ENCODE peak calls at places on chromosomes 4 and X, in eight cellular contexts. S is naive thymus-derived CD4-positive, alpha-beta T cell; B is left lung; C is HepG2; Q is effector memory CD4-positive, alpha-beta T cell; I is adrenal gland; K is CD8-positive, alpha-beta memory T cell; G is tibial nerve. O is an unnamed sample. For H3K9me3, the result is how much of the 10 kb centered on the place peaks cover.

GRCh38 chr4:184574861-184575260 is 74.4 kb downstream of the CASP3 start:
- DNase-seq in S (peak), B (no peak), C (no peak), Q (no peak), I (no peak), K (no peak), G (no peak), O (no peak)

GRCh38 chrX:63652086-63652775 is 132.8 kb downstream of the ARHGEF9 start:
- DNase-seq in S (no peak), B (no peak), C (no peak), Q (no peak), I (no peak), K (no peak), G (no peak), O (peak)

GRCh38 chrX:39755152-39756032 is 342.4 kb downstream of the BCOR start:
- DNase-seq in S (no peak), B (peak), C (peak), Q (no peak), I (peak), K (no peak), G (peak), O (peak)

GRCh38 chr4:82599336-82599735 is 37.5 kb upstream of the TMEM150C start:
- DNase-seq in S (no peak), B (no peak), C (peak), Q (no peak), I (no peak), K (no peak), G (no peak), O (no peak)

GRCh38 chr4:126445596-126445995 is 1130.8 kb downstream of the FAT4 start:
- DNase-seq in S (no peak), B (no peak), C (no peak), Q (no peak), I (no peak), K (no peak), G (no peak), O (peak)

GRCh38 chr4:185171373-185172071 is 28.5 kb downstream of the SLC25A4 start:
- DNase-seq in S (no peak), B (no peak), C (no peak), Q (no peak), I (no peak), K (no peak), G (no peak), O (no peak)

GRCh38 chrX:123920065-123920785 is 41.3 kb upstream of the STAG2 start:
- DNase-seq in S (no peak), B (no peak), C (no peak), Q (no peak), I (no peak), K (no peak), G (no peak), O (peak)

GRCh38 chr4:185589067-185589844 is 53.9 kb upstream of the PDLIM3 start:
- DNase-seq in S (no peak), B (no peak), C (no peak), Q (no peak), I (no peak), K (no peak), G (no peak), O (peak)

GRCh38 chr4:142035556-142035955 is 399.2 kb downstream of the IL15 start:
- DNase-seq in S (no peak), B (no peak), C (no peak), Q (no peak), I (no peak), K (no peak), G (no peak), O (no peak)

GRCh38 chrX:20620301-20620700 is 353.6 kb upstream of the RPS6KA3 start:
- DNase-seq in S (no peak), B (no peak), C (no peak), Q (no peak), I (no peak), K (no peak), G (no peak), O (no peak)

GRCh38 chr4:101987623-101988243 is 197.2 kb downstream of the BANK1 start:
- DNase-seq in S (no peak), B (no peak), C (no peak), Q (no peak), I (no peak), K (no peak), G (no peak), O (peak)

GRCh38 chrX:10327651-10328050 is 170.9 kb downstream of the CLCN4 start:
- DNase-seq in S (no peak), B (no peak), C (peak), Q (no peak), I (no peak), K (no peak), G (no peak), O (no peak)

GRCh38 chr4:42350611-42351182 is 46.6 kb upstream of the SHISA3 start:
- DNase-seq in S (no peak), B (no peak), C (no peak), Q (no peak), I (no peak), K (no peak), G (no peak), O (no peak)

GRCh38 chr4:8538703-8539567 is 41.3 kb upstream of the GPR78 start:
- DNase-seq in S (no peak), B (peak), C (peak), Q (no peak), I (peak), K (no peak), G (no peak), O (no peak)

GRCh38 chr4:123555500-123556273 is 159.1 kb downstream of the SPRY1 start:
- DNase-seq in S (no peak), B (peak), C (peak), Q (no peak), I (peak), K (no peak), G (peak), O (peak)

GRCh38 chr4:22473268-22473667 is 42.6 kb downstream of the ADGRA3 start:
- DNase-seq in S (no peak), B (no peak), C (no peak), Q (no peak), I (no peak), K (no peak), G (no peak), O (peak)

GRCh38 chr4:113289736-113290135 is 240.3 kb downstream of the ANK2 start:
- DNase-seq in S (no peak), B (no peak), C (no peak), Q (no peak), I (no peak), K (no peak), G (no peak), O (peak)

GRCh38 chr4:187470061-187470460 is 525.5 kb upstream of the ZFP42 start:
- DNase-seq in S (no peak), B (no peak), C (no peak), Q (no peak), I (no peak), K (no peak), G (no peak), O (no peak)

GRCh38 chr4:95415346-95415771 is 133.4 kb downstream of the UNC5C start:
- DNase-seq in S (no peak), B (no peak), C (no peak), Q (no peak), I (no peak), K (no peak), G (no peak), O (peak)

GRCh38 chrX:33045245-33045644 is 166.1 kb downstream of the DMD start:
- DNase-seq in S (no peak), B (no peak), C (no peak), Q (no peak), I (no peak), K (no peak), G (no peak), O (no peak)

GRCh38 chrX:17689971-17690409 is 47.3 kb upstream of the SCML1 start:
- DNase-seq in S (peak), B (no peak), C (peak), Q (no peak), I (peak), K (peak), G (peak), O (peak)

GRCh38 chr4:16969696-16970135 is 71.3 kb upstream of the LDB2 start:
- DNase-seq in S (no peak), B (no peak), C (peak), Q (no peak), I (peak), K (no peak), G (peak), O (peak)

GRCh38 chrX:105837227-105837626 is 14.9 kb downstream of the NRK start:
- DNase-seq in S (no peak), B (peak), C (no peak), Q (no peak), I (peak), K (no peak), G (peak), O (peak)

GRCh38 chr4:40962551-40963185 is 212.9 kb downstream of the NSUN7 start:
- DNase-seq in S (no peak), B (no peak), C (no peak), Q (no peak), I (no peak), K (no peak), G (no peak), O (no peak)

GRCh38 chr4:121706595-121707021 is 9.8 kb upstream of the ANXA5 start:
- DNase-seq in S (no peak), B (no peak), C (no peak), Q (no peak), I (no peak), K (peak), G (no peak), O (no peak)

GRCh38 chr4:769511-769910 is 56.4 kb downstream of the CPLX1 start:
- DNase-seq in S (no peak), B (no peak), C (no peak), Q (no peak), I (no peak), K (no peak), G (no peak), O (no peak)

GRCh38 chrX:106612403-106612789 is 618 bp downstream of the RADX start:
- DNase-seq in S (peak), B (no peak), C (peak), Q (no peak), I (no peak), K (no peak), G (no peak), O (no peak)

GRCh38 chrX:81957318-81957717 is 755.4 kb downstream of the SH3BGRL start:
- DNase-seq in S (no peak), B (no peak), C (no peak), Q (no peak), I (no peak), K (no peak), G (no peak), O (no peak)

GRCh38 chrX:81957900-81958545 is 756.1 kb downstream of the SH3BGRL start:
- DNase-seq in S (peak), B (no peak), C (no peak), Q (no peak), I (no peak), K (peak), G (no peak), O (peak)
- H3K9me3 ChIP-seq in S (under half), B (under half), C (under half), Q (under half), I (under half), K (under half), G (under half), O (under half)

DNA sequence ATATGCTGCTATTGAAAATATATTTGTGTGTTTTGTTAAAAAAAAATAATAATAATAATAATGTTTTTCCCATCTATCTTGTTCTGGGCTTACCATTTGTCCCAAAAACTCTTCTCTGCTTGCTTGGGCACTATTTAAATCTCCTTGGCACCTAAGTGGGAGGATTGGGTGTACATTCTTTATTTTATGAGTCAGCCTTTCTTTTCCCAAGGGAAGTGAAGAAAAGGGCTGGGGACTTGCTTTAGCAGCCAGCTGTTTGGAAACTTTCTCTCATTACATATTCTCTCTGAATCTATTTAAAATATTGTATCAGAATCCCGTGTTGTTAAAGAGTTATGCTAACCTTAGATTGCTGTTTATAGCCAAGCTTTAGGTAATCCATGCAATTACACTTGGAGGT is 2332.4 kb downstream of the ARAP2 start:
- DNase-seq in S (no peak), B (no peak), C (no peak), Q (no peak), I (no peak), K (no peak), G (no peak), O (peak)
- H3K9me3 ChIP-seq in S (under half), B (under half), C (half or more), Q (under half), I (under half), K (under half), G (under half), O (under half)

GRCh38 chrX:151745651-151746050 is 11.1 kb downstream of the CNGA2 start:
- DNase-seq in S (no peak), B (no peak), C (no peak), Q (no peak), I (no peak), K (no peak), G (no peak), O (no peak)

GRCh38 chrX:151741606-151742005 is 7.1 kb downstream of the CNGA2 start:
- DNase-seq in S (no peak), B (no peak), C (no peak), Q (no peak), I (no peak), K (no peak), G (no peak), O (no peak)

GRCh38 chrX:151746502-151746901 is 12.0 kb downstream of the CNGA2 start:
- DNase-seq in S (no peak), B (no peak), C (no peak), Q (no peak), I (no peak), K (no peak), G (no peak), O (no peak)

GRCh38 chrX:151742311-151742710 is 7.8 kb downstream of the CNGA2 start:
- DNase-seq in S (no peak), B (no peak), C (no peak), Q (no peak), I (no peak), K (no peak), G (no peak), O (no peak)

DNA sequence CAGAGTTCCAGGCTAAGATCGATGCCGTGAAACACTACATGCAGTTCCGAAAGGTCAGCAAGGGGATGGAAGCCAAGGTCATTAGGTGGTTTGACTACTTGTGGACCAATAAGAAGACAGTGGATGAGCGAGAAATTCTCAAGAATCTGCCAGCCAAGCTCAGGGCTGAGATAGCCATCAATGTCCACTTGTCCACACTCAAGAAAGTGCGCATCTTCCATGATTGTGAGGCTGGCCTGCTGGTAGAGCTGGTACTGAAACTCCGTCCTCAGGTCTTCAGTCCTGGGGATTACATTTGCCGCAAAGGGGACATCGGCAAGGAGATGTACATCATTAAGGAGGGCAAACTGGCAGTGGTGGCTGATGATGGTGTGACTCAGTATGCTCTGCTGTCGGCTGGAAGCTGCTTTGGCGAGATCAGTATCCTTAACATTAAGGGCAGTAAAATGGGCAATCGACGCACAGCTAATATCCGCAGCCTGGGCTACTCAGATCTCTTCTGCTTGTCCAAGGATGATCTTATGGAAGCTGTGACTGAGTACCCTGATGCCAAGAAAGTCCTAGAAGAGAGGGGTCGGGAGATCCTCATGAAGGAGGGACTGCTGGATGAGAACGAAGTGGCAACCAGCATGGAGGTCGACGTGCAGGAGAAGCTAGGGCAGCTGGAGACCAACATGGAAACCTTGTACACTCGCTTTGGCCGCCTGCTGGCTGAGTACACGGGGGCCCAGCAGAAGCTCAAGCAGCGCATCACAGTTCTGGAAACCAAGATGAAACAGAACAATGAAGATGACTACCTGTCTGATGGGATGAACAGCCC is 9.3 kb downstream of the CNGA2 start:
- DNase-seq in S (no peak), B (no peak), C (no peak), Q (no peak), I (no peak), K (no peak), G (no peak), O (no peak)
- H3K9me3 ChIP-seq in S (under half), B (under half), C (under half), Q (under half), I (under half), K (under half), G (under half), O (under half)

DNA sequence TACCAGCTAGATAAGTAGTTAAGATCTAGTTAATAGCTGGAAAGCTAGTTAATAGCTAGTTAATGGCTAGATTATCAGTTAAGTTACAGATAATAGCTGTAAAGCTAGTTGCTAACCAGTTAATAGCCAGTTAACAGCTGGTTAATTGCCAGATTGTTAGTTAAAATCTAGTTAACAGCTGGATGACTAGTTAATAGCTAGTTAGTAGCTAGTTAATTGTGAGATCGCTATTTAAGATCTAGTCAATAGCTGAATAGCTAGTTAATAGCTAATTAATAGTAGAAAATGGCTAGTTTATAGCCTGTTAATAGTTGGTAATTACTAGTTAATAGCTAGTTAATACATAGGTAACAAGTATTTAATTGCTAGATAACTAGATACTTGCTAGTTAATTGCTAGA is 630.5 kb upstream of the CT83 start:
- DNase-seq in S (no peak), B (no peak), C (no peak), Q (no peak), I (no peak), K (no peak), G (no peak), O (no peak)
- H3K9me3 ChIP-seq in S (under half), B (under half), C (under half), Q (under half), I (under half), K (under half), G (under half), O (under half)

DNA sequence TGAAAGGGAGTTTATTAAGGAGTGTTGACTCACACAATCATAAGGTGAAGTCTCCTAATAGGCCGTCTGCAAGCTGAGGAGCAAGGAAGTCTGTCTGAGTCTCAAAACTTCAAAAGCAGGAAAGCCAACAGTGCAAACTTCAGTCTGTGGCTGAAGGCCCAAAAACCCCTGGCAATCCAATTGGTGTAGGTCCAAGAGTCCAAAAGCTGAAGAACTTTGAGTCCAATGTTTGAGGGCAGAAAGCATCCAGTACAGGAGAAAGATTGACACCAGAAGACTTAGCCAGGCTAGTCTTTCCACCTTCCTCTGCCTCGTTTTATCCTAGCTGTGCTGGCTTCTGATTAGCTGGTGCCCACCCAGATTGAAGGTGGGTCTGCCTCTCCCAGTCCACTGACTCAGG is 535.2 kb downstream of the ARAP2 start:
- DNase-seq in S (no peak), B (no peak), C (no peak), Q (no peak), I (no peak), K (no peak), G (no peak), O (no peak)
- H3K9me3 ChIP-seq in S (under half), B (under half), C (under half), Q (under half), I (under half), K (under half), G (under half), O (under half)

GRCh38 chr4:36237366-36238353 is 6.7 kb downstream of the ARAP2 start:
- DNase-seq in S (no peak), B (no peak), C (no peak), Q (no peak), I (no peak), K (peak), G (no peak), O (no peak)

GRCh38 chr4:36230523-36230922 is 13.8 kb downstream of the ARAP2 start:
- DNase-seq in S (no peak), B (no peak), C (no peak), Q (no peak), I (no peak), K (no peak), G (no peak), O (no peak)

GRCh38 chr4:36233567-36234266 is 10.6 kb downstream of the ARAP2 start:
- DNase-seq in S (no peak), B (no peak), C (no peak), Q (no peak), I (no peak), K (no peak), G (no peak), O (no peak)

GRCh38 chr4:36236159-36236558 is 8.2 kb downstream of the ARAP2 start:
- DNase-seq in S (no peak), B (no peak), C (no peak), Q (no peak), I (no peak), K (no peak), G (no peak), O (no peak)

GRCh38 chr4:36235306-36235705 is 9.0 kb downstream of the ARAP2 start:
- DNase-seq in S (no peak), B (no peak), C (no peak), Q (no peak), I (no peak), K (no peak), G (no peak), O (no peak)
- H3K9me3 ChIP-seq in S (under half), B (under half), C (under half), Q (under half), I (under half), K (under half), G (under half), O (under half)